ENCODE peak calls at places on chromosomes 5 and 9, in four cellular contexts. W, T, D and Y are unnamed samples.

GRCh38 chr5:115366223-115366622 is 69.8 kb upstream of the CCDC112 start:
- DNase-seq in W (no peak), T (no peak), D (peak), Y (no peak)

GRCh38 chr9:83959061-83959460 is 21.0 kb downstream of the HNRNPK start:
- DNase-seq in W (no peak), T (no peak), D (no peak), Y (peak)

GRCh38 chr9:130235558-130236435 is 29.8 kb upstream of the HMCN2 start:
- DNase-seq in W (peak), T (peak), D (peak), Y (peak)

GRCh38 chr5:14491505-14491904 is 90.1 kb upstream of the OTULINL start:
- DNase-seq in W (no peak), T (no peak), D (no peak), Y (no peak)

GRCh38 chr9:19154135-19154612 is 26.9 kb upstream of the PLIN2 start:
- DNase-seq in W (no peak), T (no peak), D (no peak), Y (peak)

GRCh38 chr9:115014438-115014837 is 84.0 kb upstream of the TNFSF8 start:
- DNase-seq in W (no peak), T (no peak), D (no peak), Y (no peak)

GRCh38 chr5:179269781-179270543 is 75.3 kb downstream of the ADAMTS2 start:
- DNase-seq in W (peak), T (no peak), D (no peak), Y (no peak)

GRCh38 chr5:67214713-67215591 is 18.4 kb upstream of the CD180 start:
- DNase-seq in W (no peak), T (no peak), D (peak), Y (no peak)

GRCh38 chr5:122680623-122681350 is 94.1 kb upstream of the SNX2 start:
- DNase-seq in W (no peak), T (no peak), D (no peak), Y (no peak)

GRCh38 chr9:80320480-80320879 is 748.7 kb downstream of the TLE4 start:
- DNase-seq in W (no peak), T (no peak), D (no peak), Y (no peak)

GRCh38 chr9:130042406-130042930 is 521 bp downstream of the FNBP1 start:
- DNase-seq in W (peak), T (no peak), D (no peak), Y (no peak)

GRCh38 chr5:79561525-79561893 is 47.6 kb upstream of the HOMER1 start:
- DNase-seq in W (no peak), T (no peak), D (no peak), Y (no peak)

GRCh38 chr9:114027901-114028465 is 50.1 kb downstream of the AMBP start:
- DNase-seq in W (peak), T (no peak), D (no peak), Y (no peak)

GRCh38 chr9:135088348-135088978 is 995 bp downstream of the OLFM1 start:
- DNase-seq in W (no peak), T (no peak), D (no peak), Y (no peak)

GRCh38 chr9:107949058-107949457 is 459.5 kb upstream of the KLF4 start:
- DNase-seq in W (no peak), T (no peak), D (no peak), Y (no peak)

GRCh38 chr5:103476776-103477175 is 85.8 kb downstream of the NUDT12 start:
- DNase-seq in W (no peak), T (no peak), D (no peak), Y (no peak)